ENCODE peak calls at places on chromosomes 16 and 17, in six cellular contexts. B is breast epithelium, K is cardiac muscle cell, F is body of pancreas, M is dorsolateral prefrontal cortex, C is Caco-2. I is an unnamed sample.

GRCh38 chr17:59355030-59355694 is 23.7 kb downstream of the YPEL2 start:
- DNase-seq in B (no peak), K (no peak), F (peak; percentile 46), M (no peak), C (no peak), I (no peak)

GRCh38 chr16:84043486-84044107 is 1.0 kb upstream of the SLC38A8 start:
- DNase-seq in B (no peak), K (no peak), F (no peak), M (no peak), C (peak; percentile 67), I (no peak)

GRCh38 chr16:75266738-75267630 is 15.6 kb upstream of the BCAR1 start:
- DNase-seq in B (no peak), K (no peak), F (no peak), M (no peak), C (no peak), I (no peak)

GRCh38 chr17:28701987-28702751 is 9.5 kb downstream of the PROCA1 start:
- DNase-seq in B (no peak), K (no peak), F (no peak), M (peak; percentile 76), C (no peak), I (no peak)

GRCh38 chr17:2958706-2959222 is 104.6 kb downstream of the OR1D5 start:
- DNase-seq in B (no peak), K (no peak), F (no peak), M (no peak), C (no peak), I (no peak)

GRCh38 chr17:4235372-4236279 is 28.2 kb downstream of the ANKFY1 start:
- DNase-seq in B (no peak), K (no peak), F (no peak), M (no peak), C (no peak), I (no peak)

GRCh38 chr16:86631441-86631840 is 53.1 kb downstream of the FOXL1 start:
- DNase-seq in B (no peak), K (no peak), F (no peak), M (no peak), C (no peak), I (peak; percentile 87)

GRCh38 chr17:68600881-68601564 is at the start of gene FAM20A:
- DNase-seq in B (no peak), K (peak; percentile 66), F (peak; percentile 51), M (peak; percentile 38), C (peak; percentile 18), I (no peak)

GRCh38 chr17:62188713-62189112 is 123.6 kb upstream of the MED13 start:
- DNase-seq in B (no peak), K (no peak), F (peak; percentile 3), M (no peak), C (peak; percentile 94), I (no peak)

GRCh38 chr16:53785044-53785443 is 81.1 kb downstream of the FTO start:
- DNase-seq in B (no peak), K (no peak), F (no peak), M (no peak), C (no peak), I (no peak)

GRCh38 chr16:1908983-1909382 is 9.2 kb downstream of the HS3ST6 start:
- DNase-seq in B (no peak), K (no peak), F (no peak), M (no peak), C (no peak), I (no peak)

GRCh38 chr16:11200523-11201063 is 55.4 kb downstream of the SOCS1 start:
- DNase-seq in B (no peak), K (no peak), F (no peak), M (no peak), C (no peak), I (no peak)

GRCh38 chr16:85557083-85557975 is 55.8 kb upstream of the GSE1 start:
- DNase-seq in B (no peak), K (no peak), F (peak; percentile 62), M (no peak), C (peak; percentile 51), I (no peak)

GRCh38 chr16:82655315-82655714 is 28.5 kb downstream of the CDH13 start:
- DNase-seq in B (no peak), K (no peak), F (peak; percentile 18), M (no peak), C (no peak), I (peak; percentile 86)

GRCh38 chr16:31351937-31352315 is 3.0 kb upstream of the ITGAX start:
- DNase-seq in B (no peak), K (no peak), F (peak; percentile 58), M (peak; percentile 27), C (no peak), I (no peak)

GRCh38 chr16:85781685-85782370 is 17.5 kb downstream of the EMC8 start:
- DNase-seq in B (peak; percentile 82), K (no peak), F (peak; percentile 74), M (peak; percentile 79), C (peak; percentile 32), I (no peak)

GRCh38 chr16:1094124-1094479 is 1.9 kb downstream of the C1QTNF8 start:
- DNase-seq in B (no peak), K (no peak), F (no peak), M (no peak), C (no peak), I (no peak)

GRCh38 chr16:58456193-58456592 is 43.8 kb upstream of the NDRG4 start:
- DNase-seq in B (no peak), K (no peak), F (no peak), M (no peak), C (peak; percentile 76), I (no peak)

GRCh38 chr16:68592466-68593337 is 52.4 kb upstream of the CDH3 start:
- DNase-seq in B (no peak), K (no peak), F (no peak), M (no peak), C (peak; percentile 28), I (no peak)
- TF ChIP-seq CTCF in B (no peak), K (peak; percentile 24), F (peak; percentile 20), M (no peak), C (peak; percentile 36), I (peak; percentile 73)

GRCh38 chr17:75639771-75640555 is 6.7 kb downstream of the SMIM5 start:
- DNase-seq in B (peak; percentile 80), K (no peak), F (peak; percentile 52), M (no peak), C (peak; percentile 74), I (no peak)
- TF ChIP-seq CTCF in B (peak; percentile 67), K (no peak), F (peak; percentile 36), M (no peak), C (peak; percentile 16), I (peak; percentile 31)

GRCh38 chr16:15034266-15035162 is 21.4 kb downstream of the NTAN1 start:
- DNase-seq in B (peak; percentile 28), K (no peak), F (no peak), M (peak; percentile 60), C (no peak), I (no peak)
- TF ChIP-seq CTCF in B (no peak), K (no peak), F (no peak), M (no peak), C (no peak), I (no peak)

GRCh38 chr17:41618341-41619161 is 5.8 kb downstream of the KRT17 start:
- DNase-seq in B (no peak), K (no peak), F (no peak), M (no peak), C (no peak), I (no peak)

GRCh38 chr17:41619162-41619933 is 5.0 kb downstream of the KRT17 start:
- DNase-seq in B (peak; percentile 51), K (no peak), F (no peak), M (peak; percentile 15), C (no peak), I (no peak)

GRCh38 chr17:41617698-41618097 is 5.1 kb upstream of the KRT16 start:
- DNase-seq in B (no peak), K (no peak), F (no peak), M (no peak), C (no peak), I (no peak)

GRCh38 chr17:41621916-41622315 is 2.5 kb downstream of the KRT17 start:
- DNase-seq in B (peak; percentile 12), K (no peak), F (no peak), M (peak; percentile 17), C (no peak), I (no peak)

GRCh38 chr17:41620583-41621434 is 3.6 kb downstream of the KRT17 start:
- DNase-seq in B (peak; percentile 44), K (no peak), F (no peak), M (peak; percentile 31), C (no peak), I (no peak)
- TF ChIP-seq CTCF in B (no peak), K (no peak), F (no peak), M (no peak), C (no peak), I (no peak)

GRCh38 chr16:49856741-49857330 is 924 bp upstream of the ZNF423 start:
- DNase-seq in B (peak; percentile 69), K (peak; percentile 87), F (peak; percentile 83), M (peak; percentile 78), C (peak; percentile 80), I (peak; percentile 51)
- TF ChIP-seq CTCF in B (no peak), K (peak; percentile 37), F (peak; percentile 9), M (no peak), C (no peak), I (no peak)

GRCh38 chr17:51733166-51733565 is 425.3 kb downstream of the CA10 start:
- DNase-seq in B (no peak), K (no peak), F (no peak), M (no peak), C (no peak), I (no peak)

GRCh38 chr17:51734976-51735375 is 423.5 kb downstream of the CA10 start:
- DNase-seq in B (no peak), K (no peak), F (no peak), M (no peak), C (no peak), I (no peak)

GRCh38 chr17:51731941-51732722 is 426.4 kb downstream of the CA10 start:
- DNase-seq in B (no peak), K (no peak), F (no peak), M (no peak), C (no peak), I (no peak)

GRCh38 chr17:51739245-51739886 is 419.1 kb downstream of the CA10 start:
- DNase-seq in B (no peak), K (no peak), F (no peak), M (no peak), C (peak; percentile 20), I (no peak)

GRCh38 chr17:51734462-51734861 is 424.1 kb downstream of the CA10 start:
- DNase-seq in B (no peak), K (no peak), F (peak; percentile 3), M (no peak), C (peak; percentile 42), I (no peak)
- TF ChIP-seq CTCF in B (peak; percentile 19), K (no peak), F (peak; percentile 42), M (no peak), C (peak; percentile 60), I (peak; percentile 31)

GRCh38 chr17:30278032-30278431 is 13.7 kb downstream of the BLMH start:
- DNase-seq in B (no peak), K (peak; percentile 62), F (peak; percentile 49), M (no peak), C (peak; percentile 58), I (peak; percentile 50)
- TF ChIP-seq CTCF in B (peak; percentile 32), K (peak; percentile 65), F (peak; percentile 53), M (no peak), C (peak; percentile 62), I (peak; percentile 73)